ENCODE peak calls at places on chromosomes 6 and 20, in seven cellular contexts. Q is cardiac muscle cell, D is iPS-NIHi11, N is heart right ventricle, G is nephron progenitor cell, F is GM18507, I is SW 1271. Z is an unnamed sample.
A peak's percentile ranks its signal among the peaks of the same experiment; 100 is the strongest.

GRCh38 chr20:62042025-62042820 is 23.5 kb downstream of the TAF4 start:
- DNase-seq in Q (no peak), D (no peak), I (no peak), G (no peak), N (no peak), F (no peak), Z (no peak)

GRCh38 chr6:159977242-159978214 is 8.6 kb downstream of the IGF2R start:
- DNase-seq in I (no peak), G (no peak), Q (no peak), N (peak; percentile 85), F (no peak), D (no peak), Z (no peak)

GRCh38 chr6:71395731-71396409 is 107.3 kb downstream of the OGFRL1 start:
- DNase-seq in F (no peak), G (no peak), D (no peak), Q (no peak), N (no peak), I (no peak), Z (no peak)

GRCh38 chr6:144006731-144007454 is 1.2 kb downstream of the PLAGL1 start:
- DNase-seq in N (peak; percentile 13), G (peak; percentile 33), D (no peak), F (no peak), I (no peak), Q (no peak), Z (peak; percentile 12)

GRCh38 chr20:58131581-58132142 is 96.8 kb downstream of the ANKRD60 start:
- DNase-seq in F (no peak), D (no peak), N (no peak), Q (no peak), G (no peak), I (peak; percentile 89), Z (peak; percentile 92)

GRCh38 chr6:32785781-32786533 is 22.6 kb upstream of the HLA-DQB2 start:
- DNase-seq in Q (peak; percentile 66), G (peak; percentile 46), D (peak; percentile 63), F (peak; percentile 29), I (peak; percentile 67), N (peak; percentile 57), Z (peak; percentile 13)

GRCh38 chr6:96675617-96676016 is 112.7 kb downstream of the FHL5 start:
- DNase-seq in G (no peak), I (no peak), D (no peak), N (no peak), F (no peak), Q (no peak), Z (no peak)

GRCh38 chr6:75023634-75024033 is 182.2 kb downstream of the COL12A1 start:
- DNase-seq in G (no peak), D (no peak), Q (no peak), F (no peak), I (no peak), N (no peak), Z (no peak)

GRCh38 chr20:25341716-25342680 is 48.6 kb downstream of the ABHD12 start:
- DNase-seq in F (no peak), G (no peak), D (no peak), Q (no peak), N (no peak), I (no peak), Z (no peak)

GRCh38 chr6:148524976-148525375 is 182.3 kb downstream of the SASH1 start:
- DNase-seq in F (no peak), G (no peak), D (no peak), Q (no peak), N (no peak), I (no peak), Z (no peak)

GRCh38 chr20:31712564-31713311 is 9.9 kb downstream of the BCL2L1 start:
- DNase-seq in D (peak; percentile 84), I (peak; percentile 79), F (no peak), N (peak; percentile 91), Q (peak; percentile 30), G (no peak), Z (peak; percentile 93)

GRCh38 chr6:13331516-13332348 is 3.4 kb upstream of the TBC1D7 start:
- DNase-seq in D (no peak), N (no peak), F (no peak), I (peak; percentile 62), Q (peak; percentile 45), G (no peak), Z (no peak)

GRCh38 chr6:40393641-40394040 is 193.5 kb downstream of the LRFN2 start:
- DNase-seq in F (no peak), N (no peak), D (no peak), I (no peak), Q (no peak), G (no peak), Z (no peak)

GRCh38 chr6:55659304-55659703 is 80.3 kb upstream of the HMGCLL1 start:
- DNase-seq in F (no peak), Q (no peak), D (no peak), I (no peak), N (no peak), G (no peak), Z (no peak)

GRCh38 chr6:1312444-1313363 is 806 bp downstream of the FOXQ1 start:
- DNase-seq in G (peak; percentile 54), D (peak; percentile 48), Q (peak; percentile 13), F (no peak), I (no peak), N (no peak), Z (no peak)

GRCh38 chr6:101202975-101203374 is 190.5 kb upstream of the GRIK2 start:
- DNase-seq in Q (no peak), F (no peak), G (no peak), D (no peak), I (no peak), N (no peak), Z (no peak)

GRCh38 chr6:6736753-6737654 is 148.5 kb downstream of the LY86 start:
- DNase-seq in F (no peak), I (no peak), G (peak; percentile 74), D (peak; percentile 85), Q (no peak), N (peak; percentile 73), Z (no peak)

GRCh38 chr20:20188647-20189046 is 136.3 kb downstream of the CFAP61 start:
- DNase-seq in N (no peak), G (no peak), D (no peak), Q (no peak), I (no peak), F (no peak), Z (no peak)

GRCh38 chr6:159805418-159806020 is 5.4 kb downstream of the PNLDC1 start:
- DNase-seq in F (no peak), N (no peak), Q (no peak), D (no peak), G (no peak), I (no peak), Z (no peak)

GRCh38 chr6:111600588-111601440 is 4.9 kb downstream of the TRAF3IP2 start:
- DNase-seq in D (no peak), F (no peak), I (no peak), Q (no peak), G (no peak), N (no peak), Z (no peak)

GRCh38 chr6:16725145-16725864 is 36.0 kb downstream of the ATXN1 start:
- DNase-seq in D (no peak), G (no peak), I (peak; percentile 50), N (no peak), F (no peak), Q (no peak), Z (no peak)